ENCODE peak calls at places on chromosomes 12 and 14, in five cellular contexts. G is GM03348; I is stimulated activated CD4-positive, alpha-beta T cell treated with anti-CD3 and anti-CD28 coated beads, Interleukin-1b, Interleukin-23, amount 100 ng/mL, for 1 hour; X is stimulated activated CD8-positive, alpha-beta memory T cell treated with anti-CD3 and anti-CD28 coated beads, Interleukin-7, amount 100 ng/mL, for 1 hour; F is body of pancreas. A is an unnamed sample.

GRCh38 chr14:58873228-58873953 is 235.6 kb downstream of the DACT1 start:
- DNase-seq in G (no peak), I (no peak), X (no peak), F (no peak), A (no peak)

GRCh38 chr14:75884198-75884611 is 97.6 kb downstream of the TGFB3 start:
- DNase-seq in G (peak; percentile 73), I (no peak), X (no peak), F (no peak), A (no peak)

GRCh38 chr14:95536036-95536577 is 1.3 kb downstream of the GLRX5 start:
- DNase-seq in G (no peak), I (no peak), X (no peak), F (no peak), A (no peak)

GRCh38 chr14:103316723-103317122 is 17.3 kb upstream of the EIF5 start:
- DNase-seq in G (no peak), I (no peak), X (no peak), F (no peak), A (no peak)

GRCh38 chr12:56993346-56993745 is 13.0 kb downstream of the ZBTB39 start:
- DNase-seq in G (no peak), I (no peak), X (no peak), F (no peak), A (no peak)

GRCh38 chr14:96965885-96966595 is 168.9 kb downstream of the VRK1 start:
- DNase-seq in G (no peak), I (no peak), X (no peak), F (no peak), A (no peak)

GRCh38 chr14:89236846-89237245 is 180.2 kb downstream of the FOXN3 start:
- DNase-seq in G (no peak), I (no peak), X (no peak), F (no peak), A (no peak)

GRCh38 chr12:112979281-112979680 is 962 bp downstream of the OAS2 start:
- DNase-seq in G (no peak), I (no peak), X (no peak), F (no peak), A (peak; percentile 37)

A was measured in stomach.